ENCODE peak calls at places on chromosomes 11 and 22, in ten cellular contexts. F is heart right ventricle, G is ascending aorta, J is Panc1, Y is cardiac muscle cell, K is transverse colon, C is pancreas, S is neuronal stem cell, A is suprapubic skin, X is ovary. N is an unnamed sample.

GRCh38 chr22:28810839-28811491 is 10.6 kb upstream of the XBP1 start:
- DNase-seq in C (no peak), A (no peak), Y (peak; percentile 45), S (no peak), F (no peak), J (no peak), G (no peak), X (no peak), K (no peak), N (no peak)

GRCh38 chr22:42743501-42743991 is 22.9 kb upstream of the A4GALT start:
- DNase-seq in X (peak; percentile 60), Y (peak; percentile 96), A (peak; percentile 92), G (peak; percentile 55), J (no peak), S (no peak), F (peak; percentile 91), C (no peak), K (peak; percentile 58), N (peak; percentile 95)

GRCh38 chr11:66329165-66329673 is 7.0 kb downstream of the RIN1 start:
- DNase-seq in C (no peak), F (no peak), A (no peak), J (no peak), G (no peak), K (no peak), X (no peak), Y (no peak), S (no peak), N (no peak)

GRCh38 chr11:47327025-47327424 is 25.5 kb downstream of the MYBPC3 start:
- DNase-seq in G (no peak), A (no peak), J (no peak), S (no peak), X (no peak), K (no peak), C (no peak), Y (no peak), F (peak; percentile 31), N (no peak)

GRCh38 chr11:77395460-77396175 is 78.3 kb downstream of the PAK1 start:
- DNase-seq in A (no peak), K (no peak), X (no peak), S (no peak), F (no peak), G (no peak), J (no peak), C (no peak), Y (no peak), N (no peak)

GRCh38 chr22:50299724-50300619 is 7.5 kb downstream of the PLXNB2 start:
- DNase-seq in X (no peak), K (peak; percentile 88), G (no peak), C (peak; percentile 49), F (peak; percentile 44), Y (no peak), A (no peak), J (no peak), S (no peak), N (no peak)

GRCh38 chr11:21814169-21814568 is 378.7 kb upstream of the ANO5 start:
- DNase-seq in X (no peak), Y (peak; percentile 34), K (no peak), C (no peak), S (no peak), J (no peak), G (no peak), A (no peak), F (no peak), N (no peak)

GRCh38 chr11:96136623-96137313 is 206.2 kb downstream of the MAML2 start:
- DNase-seq in S (no peak), A (no peak), C (no peak), Y (peak; percentile 41), K (no peak), J (no peak), F (no peak), G (no peak), X (no peak), N (no peak)

GRCh38 chr11:33001281-33001680 is 14.4 kb upstream of the DEPDC7 start:
- DNase-seq in A (no peak), C (no peak), S (no peak), Y (no peak), J (no peak), K (no peak), X (no peak), G (no peak), F (no peak), N (no peak)

GRCh38 chr22:41215409-41215808 is 10.3 kb downstream of the L3MBTL2 start:
- DNase-seq in X (no peak), S (no peak), J (no peak), Y (no peak), K (no peak), C (no peak), G (no peak), A (no peak), F (no peak), N (no peak)

GRCh38 chr11:33043221-33043833 is 4.0 kb downstream of the TCP11L1 start:
- DNase-seq in X (no peak), Y (no peak), G (no peak), C (no peak), K (no peak), J (no peak), F (no peak), S (no peak), A (no peak), N (no peak)

GRCh38 chr11:117834838-117835443 is 10.4 kb upstream of the FXYD2 start:
- DNase-seq in K (peak; percentile 1), C (no peak), X (no peak), S (no peak), A (no peak), Y (no peak), F (no peak), G (no peak), J (no peak), N (no peak)

GRCh38 chr11:16956538-16957153 is 57.6 kb downstream of the PLEKHA7 start:
- DNase-seq in C (no peak), G (no peak), K (no peak), J (no peak), A (no peak), S (no peak), Y (no peak), X (no peak), F (no peak), N (no peak)

GRCh38 chr11:45929486-45930030 is 7.1 kb downstream of the LARGE2 start:
- DNase-seq in S (no peak), A (no peak), Y (no peak), C (no peak), F (no peak), X (peak; percentile 14), K (no peak), J (no peak), G (no peak), N (no peak)

GRCh38 chr11:130725417-130726233 is 190.7 kb downstream of the SNX19 start:
- DNase-seq in C (no peak), S (no peak), K (no peak), F (no peak), X (no peak), A (no peak), J (no peak), Y (no peak), G (no peak), N (no peak)

GRCh38 chr11:123681007-123681406 is 26.6 kb upstream of the SCN3B start:
- DNase-seq in S (no peak), K (no peak), J (no peak), C (no peak), X (no peak), A (no peak), G (no peak), F (no peak), Y (no peak), N (no peak)

GRCh38 chr11:120801801-120802689 is 221.9 kb upstream of the TBCEL start:
- DNase-seq in C (peak; percentile 61), G (no peak), J (peak; percentile 45), X (peak; percentile 76), S (peak; percentile 69), A (no peak), K (peak; percentile 62), F (peak; percentile 44), Y (peak; percentile 68), N (peak; percentile 48)

GRCh38 chr11:2899080-2899783 is 13.7 kb upstream of the CDKN1C start:
- DNase-seq in F (no peak), X (no peak), Y (no peak), S (no peak), C (no peak), K (no peak), G (no peak), A (no peak), J (no peak), N (no peak)
- H3K27ac ChIP-seq in F (peak overlapping the region; percentile 68), X (no peak overlapping the region), Y (no peak overlapping the region), S (no peak overlapping the region), C (peak overlapping the region; percentile 66), K (peak overlapping the region; percentile 64), G (peak overlapping the region; percentile 43), A (peak overlapping the region; percentile 64), J (peak overlapping the region; percentile 62), N (no peak overlapping the region)

GRCh38 chr11:94961255-94961654 is 12.1 kb downstream of the CWC15 start:
- DNase-seq in F (no peak), K (no peak), S (no peak), J (no peak), X (no peak), G (no peak), C (no peak), Y (no peak), A (no peak), N (no peak)
- H3K27me3 ChIP-seq in F (no peaks in the 10 kb centered on the region), K (no peaks in the 10 kb centered on the region), S (no peaks in the 10 kb centered on the region), J (no peaks in the 10 kb centered on the region), X (no peaks in the 10 kb centered on the region), G (no peaks in the 10 kb centered on the region), C (no peaks in the 10 kb centered on the region), Y (no peaks in the 10 kb centered on the region), A (no peaks in the 10 kb centered on the region), N (no peaks in the 10 kb centered on the region)

DNA sequence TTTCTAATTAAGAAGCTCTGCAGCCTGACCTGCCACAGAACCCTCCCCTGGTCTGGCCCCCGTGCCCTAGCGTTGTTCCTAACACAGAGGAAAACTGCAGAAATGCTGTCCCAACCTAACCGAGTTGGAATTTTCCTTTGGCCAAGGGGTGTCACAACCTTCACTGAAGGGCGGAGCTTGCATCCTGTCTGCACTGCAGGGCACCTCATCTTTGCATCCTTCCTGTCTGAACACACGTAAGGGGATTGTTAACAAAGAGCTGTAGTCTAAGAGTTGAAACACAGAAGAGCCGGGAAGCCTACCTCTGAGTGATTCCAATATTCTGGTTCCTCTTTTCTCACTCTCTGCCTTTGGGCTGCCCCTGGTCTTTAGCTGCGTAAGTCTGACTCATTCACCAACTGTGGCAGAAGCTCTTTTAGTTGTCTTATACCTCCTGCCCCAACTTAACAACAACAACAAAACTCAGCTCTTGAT is 1.6 kb downstream of the DIXDC1 start:
- DNase-seq in K (no peak), A (no peak), G (no peak), F (no peak), J (no peak), Y (peak; percentile 31), S (no peak), X (no peak), C (no peak), N (no peak)
- H3K4me3 ChIP-seq in K (no peak overlapping the region), A (no peak overlapping the region), G (peak overlapping the region; percentile 85), F (no peak overlapping the region), J (peak overlapping the region; percentile 6), Y (no peak overlapping the region), S (no peak overlapping the region), X (no peak overlapping the region), C (no peak overlapping the region), N (no peak overlapping the region)

DNA sequence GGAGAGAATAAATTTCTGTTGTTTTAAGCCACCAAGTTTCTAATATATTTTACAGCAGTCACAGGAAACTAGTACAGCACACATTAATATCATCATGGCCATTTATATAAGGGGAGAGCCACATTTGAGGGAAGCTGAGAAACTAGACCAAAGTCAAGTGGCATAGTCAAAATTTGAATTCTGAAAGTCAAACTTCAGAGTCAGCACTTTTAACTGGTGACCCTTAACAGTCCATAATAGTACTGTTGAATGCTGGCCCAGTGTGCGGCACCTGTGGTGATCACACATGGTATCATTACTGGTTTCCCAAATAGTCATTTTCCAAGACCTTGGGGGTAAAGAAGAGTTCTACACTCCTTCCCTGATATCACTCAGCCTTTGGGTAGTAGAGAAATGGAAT is 44.3 kb upstream of the PAX6 start:
- DNase-seq in A (no peak), G (no peak), C (no peak), K (no peak), Y (no peak), J (no peak), F (no peak), S (no peak), X (no peak), N (no peak)
- H3K27ac ChIP-seq in A (no peak overlapping the region), G (no peak overlapping the region), C (no peak overlapping the region), K (no peak overlapping the region), Y (no peak overlapping the region), J (no peak overlapping the region), F (no peak overlapping the region), S (no peak overlapping the region), X (no peak overlapping the region), N (no peak overlapping the region)

N was measured in SJSA1.